ENCODE peak calls at places on chromosomes 1 and 21, in four cellular contexts. One of them, this sample, is unnamed. For H3K4me1, the result is how much of the 10 kb centered on the place peaks cover.

GRCh38 chr1:225318706-225319575 is 108.9 kb downstream of the LBR start:
- DNase-seq in thoracic aorta: no peak
- DNase-seq in transverse colon: peak
- DNase-seq in psoas muscle: no peak
- DNase-seq in this sample: no peak

GRCh38 chr1:54052470-54052933 is 502 bp downstream of the TMEM59 start:
- DNase-seq in thoracic aorta: no peak
- DNase-seq in transverse colon: peak
- DNase-seq in psoas muscle: no peak
- DNase-seq in this sample: no peak

GRCh38 chr1:244395965-244396364 is 55.7 kb downstream of the ADSS2 start:
- DNase-seq in thoracic aorta: no peak
- DNase-seq in transverse colon: no peak
- DNase-seq in psoas muscle: no peak
- DNase-seq in this sample: no peak

GRCh38 chr1:99557556-99558256 is 88.2 kb upstream of the PALMD start:
- DNase-seq in thoracic aorta: no peak
- DNase-seq in transverse colon: no peak
- DNase-seq in psoas muscle: no peak
- DNase-seq in this sample: no peak

GRCh38 chr21:15841856-15842564 is 112.2 kb downstream of the USP25 start:
- DNase-seq in thoracic aorta: no peak
- DNase-seq in transverse colon: no peak
- DNase-seq in psoas muscle: no peak
- DNase-seq in this sample: no peak

GRCh38 chr1:115118596-115118995 is 29.3 kb upstream of the TSPAN2 start:
- DNase-seq in thoracic aorta: no peak
- DNase-seq in transverse colon: no peak
- DNase-seq in psoas muscle: no peak
- DNase-seq in this sample: no peak

GRCh38 chr21:26332873-26333272 is 162.3 kb upstream of the APP start:
- DNase-seq in thoracic aorta: no peak
- DNase-seq in transverse colon: no peak
- DNase-seq in psoas muscle: no peak
- DNase-seq in this sample: no peak

GRCh38 chr1:46524843-46525242 is 26.6 kb downstream of the KNCN start:
- DNase-seq in thoracic aorta: no peak
- DNase-seq in transverse colon: no peak
- DNase-seq in psoas muscle: peak
- DNase-seq in this sample: no peak

GRCh38 chr1:93905734-93906133 is 3.5 kb downstream of the GCLM start:
- DNase-seq in thoracic aorta: no peak
- DNase-seq in transverse colon: no peak
- DNase-seq in psoas muscle: no peak
- DNase-seq in this sample: no peak

GRCh38 chr21:44711327-44712202 is at the start of gene TSPEAR:
- DNase-seq in thoracic aorta: no peak
- DNase-seq in transverse colon: no peak
- DNase-seq in psoas muscle: peak
- DNase-seq in this sample: no peak

GRCh38 chr1:66397192-66397591 is 136.8 kb upstream of the SGIP1 start:
- DNase-seq in thoracic aorta: no peak
- DNase-seq in transverse colon: no peak
- DNase-seq in psoas muscle: no peak
- DNase-seq in this sample: no peak

GRCh38 chr1:108646661-108647269 is 14.1 kb downstream of the HENMT1 start:
- DNase-seq in thoracic aorta: peak
- DNase-seq in transverse colon: peak
- DNase-seq in psoas muscle: peak
- DNase-seq in this sample: peak

GRCh38 chr1:221431068-221431651 is 310.7 kb downstream of the DUSP10 start:
- DNase-seq in thoracic aorta: no peak
- DNase-seq in transverse colon: no peak
- DNase-seq in psoas muscle: no peak
- DNase-seq in this sample: no peak

GRCh38 chr1:201881617-201882016 is 7.1 kb upstream of the SHISA4 start:
- DNase-seq in thoracic aorta: no peak
- DNase-seq in transverse colon: no peak
- DNase-seq in psoas muscle: no peak
- DNase-seq in this sample: no peak

GRCh38 chr1:45009956-45010854 is 919 bp downstream of the HECTD3 start:
- DNase-seq in thoracic aorta: no peak
- DNase-seq in transverse colon: peak
- DNase-seq in psoas muscle: no peak
- DNase-seq in this sample: no peak

GRCh38 chr1:36391271-36391670 is 5.5 kb upstream of the STK40 start:
- DNase-seq in thoracic aorta: no peak
- DNase-seq in transverse colon: no peak
- DNase-seq in psoas muscle: no peak
- DNase-seq in this sample: no peak

GRCh38 chr1:76130992-76131391 is 56.4 kb downstream of the ST6GALNAC3 start:
- DNase-seq in thoracic aorta: no peak
- DNase-seq in transverse colon: no peak
- DNase-seq in psoas muscle: no peak
- DNase-seq in this sample: no peak

GRCh38 chr1:84504580-84505021 is 1.6 kb upstream of the SPATA1 start:
- DNase-seq in thoracic aorta: no peak
- DNase-seq in transverse colon: no peak
- DNase-seq in psoas muscle: no peak
- DNase-seq in this sample: no peak

GRCh38 chr1:113388621-113389355 is 1.5 kb upstream of the MAGI3 start:
- DNase-seq in thoracic aorta: no peak
- DNase-seq in transverse colon: peak
- DNase-seq in psoas muscle: no peak
- DNase-seq in this sample: no peak

GRCh38 chr1:107867422-107867821 is 97.6 kb downstream of the VAV3 start:
- DNase-seq in thoracic aorta: no peak
- DNase-seq in transverse colon: no peak
- DNase-seq in psoas muscle: no peak
- DNase-seq in this sample: no peak

GRCh38 chr1:226643167-226643566 is 94.6 kb downstream of the STUM start:
- DNase-seq in thoracic aorta: no peak
- DNase-seq in transverse colon: no peak
- DNase-seq in psoas muscle: peak
- DNase-seq in this sample: no peak

GRCh38 chr21:41141031-41141457 is 26.9 kb upstream of the BACE2 start:
- DNase-seq in thoracic aorta: no peak
- DNase-seq in transverse colon: no peak
- DNase-seq in psoas muscle: no peak
- DNase-seq in this sample: no peak

GRCh38 chr1:224544276-224544675 is 71.8 kb upstream of the CNIH3 start:
- DNase-seq in thoracic aorta: no peak
- DNase-seq in transverse colon: no peak
- DNase-seq in psoas muscle: no peak
- DNase-seq in this sample: no peak

GRCh38 chr1:99465176-99465900 is 180.6 kb upstream of the PALMD start:
- DNase-seq in thoracic aorta: no peak
- DNase-seq in transverse colon: no peak
- DNase-seq in psoas muscle: no peak
- DNase-seq in this sample: no peak

GRCh38 chr1:204287466-204287881 is 72.3 kb downstream of the PLEKHA6 start:
- DNase-seq in thoracic aorta: no peak
- DNase-seq in transverse colon: no peak
- DNase-seq in psoas muscle: no peak
- DNase-seq in this sample: no peak

GRCh38 chr1:207321790-207322530 is 482 bp downstream of the CD55 start:
- DNase-seq in thoracic aorta: no peak
- DNase-seq in transverse colon: no peak
- DNase-seq in psoas muscle: no peak
- DNase-seq in this sample: peak

GRCh38 chr1:200415227-200415626 is 5.4 kb upstream of the ZNF281 start:
- DNase-seq in thoracic aorta: no peak
- DNase-seq in transverse colon: no peak
- DNase-seq in psoas muscle: no peak
- DNase-seq in this sample: no peak

GRCh38 chr21:19913995-19914394 is 1084.2 kb upstream of the NCAM2 start:
- DNase-seq in thoracic aorta: no peak
- DNase-seq in transverse colon: no peak
- DNase-seq in psoas muscle: no peak
- DNase-seq in this sample: no peak
- H3K4me1 ChIP-seq in thoracic aorta: under half
- H3K4me1 ChIP-seq in transverse colon: under half
- H3K4me1 ChIP-seq in psoas muscle: under half
- H3K4me1 ChIP-seq in this sample: under half

GRCh38 chr1:101236546-101237228 is at the start of gene S1PR1:
- DNase-seq in thoracic aorta: no peak
- DNase-seq in transverse colon: peak
- DNase-seq in psoas muscle: peak
- DNase-seq in this sample: no peak
- TF ChIP-seq CTCF in thoracic aorta: no peak
- TF ChIP-seq CTCF in transverse colon: no peak
- TF ChIP-seq CTCF in psoas muscle: no peak
- TF ChIP-seq CTCF in this sample: no peak

DNA sequence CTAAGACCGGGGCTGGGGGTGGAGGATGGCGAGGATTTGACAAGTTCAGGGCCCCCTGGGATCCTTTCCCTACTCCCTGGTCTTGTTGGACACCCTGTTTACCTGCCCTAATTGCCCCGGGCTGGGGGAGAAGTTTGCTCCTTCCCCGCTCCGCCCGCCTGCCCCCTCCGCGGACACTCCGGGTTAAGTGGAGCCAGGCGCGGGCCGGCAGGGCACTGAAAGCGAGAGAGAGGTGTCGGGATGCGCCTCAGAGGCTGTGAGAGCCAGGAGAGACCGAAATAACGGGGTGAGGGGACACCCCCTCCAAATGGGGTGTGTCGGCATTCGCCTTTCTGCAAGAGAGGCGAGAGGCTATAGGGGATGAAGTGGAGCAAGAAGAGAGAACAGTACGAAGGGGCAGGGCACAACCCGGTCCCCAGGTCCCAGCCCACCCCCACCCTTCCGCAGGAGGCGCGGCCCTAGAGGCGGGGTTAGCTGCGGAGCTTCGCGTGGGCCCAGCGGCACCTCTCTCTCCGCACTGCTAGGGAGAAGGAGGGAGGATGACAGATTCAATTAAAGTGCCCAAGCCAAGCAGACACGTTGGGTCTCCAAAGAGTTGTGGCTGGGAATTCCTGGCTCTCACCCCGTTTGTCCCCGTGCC is 3.8 kb downstream of the EFNA3 start:
- DNase-seq in thoracic aorta: no peak
- DNase-seq in transverse colon: peak
- DNase-seq in psoas muscle: no peak
- DNase-seq in this sample: no peak
- H3K4me3 ChIP-seq in thoracic aorta: peak
- H3K4me3 ChIP-seq in transverse colon: no peak
- H3K4me3 ChIP-seq in psoas muscle: peak
- H3K4me3 ChIP-seq in this sample: peak

DNA sequence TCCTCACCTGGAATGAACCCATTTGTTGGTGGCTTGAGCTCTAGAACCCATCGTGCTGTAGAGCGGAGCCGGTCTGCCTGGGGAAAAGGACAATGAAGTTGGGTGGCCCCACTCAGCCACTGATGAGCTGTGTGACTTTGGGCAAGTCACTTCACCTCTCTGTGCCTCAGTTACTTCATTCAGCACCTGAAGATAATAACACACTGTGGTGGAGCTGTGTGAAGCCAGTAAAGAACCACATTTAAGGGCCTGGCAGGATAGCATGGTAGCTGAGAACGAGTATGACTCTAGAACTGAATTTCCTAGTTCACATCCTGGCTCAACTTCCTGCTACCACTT is 37.1 kb downstream of the EPHB2 start:
- DNase-seq in thoracic aorta: no peak
- DNase-seq in transverse colon: no peak
- DNase-seq in psoas muscle: no peak
- DNase-seq in this sample: no peak
- H3K4me1 ChIP-seq in thoracic aorta: under half
- H3K4me1 ChIP-seq in transverse colon: under half
- H3K4me1 ChIP-seq in psoas muscle: under half
- H3K4me1 ChIP-seq in this sample: under half

DNA sequence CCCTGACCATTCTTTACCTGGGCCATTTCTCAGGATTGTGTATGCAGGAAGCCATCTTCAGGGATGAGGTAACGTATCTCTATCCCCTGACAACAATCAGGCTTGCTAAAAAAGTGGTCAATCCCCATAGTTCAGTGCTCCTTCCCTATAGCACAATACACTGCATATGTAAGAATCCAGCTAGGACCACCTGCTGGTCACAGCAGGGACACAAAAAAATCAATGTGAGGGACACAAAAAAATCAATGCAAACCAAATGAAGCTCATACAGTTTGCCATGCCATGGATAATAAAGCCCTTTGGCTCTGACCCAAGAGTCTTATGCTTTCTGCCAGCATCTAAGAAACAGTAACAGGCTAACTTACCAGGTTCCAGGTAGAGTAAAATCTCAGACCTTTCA is 16.3 kb downstream of the ACBD6 start:
- DNase-seq in thoracic aorta: no peak
- DNase-seq in transverse colon: no peak
- DNase-seq in psoas muscle: no peak
- DNase-seq in this sample: no peak
- TF ChIP-seq CTCF in thoracic aorta: no peak
- TF ChIP-seq CTCF in transverse colon: no peak
- TF ChIP-seq CTCF in psoas muscle: no peak
- TF ChIP-seq CTCF in this sample: no peak

GRCh38 chr1:111225717-111226400 is 1.7 kb upstream of the CHI3L2 start:
- DNase-seq in thoracic aorta: no peak
- DNase-seq in transverse colon: no peak
- DNase-seq in psoas muscle: no peak
- DNase-seq in this sample: no peak
- H3K4me3 ChIP-seq in thoracic aorta: no peak
- H3K4me3 ChIP-seq in transverse colon: no peak
- H3K4me3 ChIP-seq in psoas muscle: no peak
- H3K4me3 ChIP-seq in this sample: no peak

GRCh38 chr1:13771745-13772144 is 71.8 kb downstream of the PRDM2 start:
- DNase-seq in thoracic aorta: no peak
- DNase-seq in transverse colon: no peak
- DNase-seq in psoas muscle: no peak
- DNase-seq in this sample: no peak

GRCh38 chr1:13775916-13776315 is 75.9 kb downstream of the PRDM2 start:
- DNase-seq in thoracic aorta: no peak
- DNase-seq in transverse colon: no peak
- DNase-seq in psoas muscle: no peak
- DNase-seq in this sample: no peak

GRCh38 chr1:13775446-13775845 is 75.5 kb downstream of the PRDM2 start:
- DNase-seq in thoracic aorta: no peak
- DNase-seq in transverse colon: no peak
- DNase-seq in psoas muscle: no peak
- DNase-seq in this sample: no peak

GRCh38 chr1:13772271-13772670 is 72.3 kb downstream of the PRDM2 start:
- DNase-seq in thoracic aorta: no peak
- DNase-seq in transverse colon: no peak
- DNase-seq in psoas muscle: no peak
- DNase-seq in this sample: no peak

GRCh38 chr1:13774121-13774520 is 74.1 kb downstream of the PRDM2 start:
- DNase-seq in thoracic aorta: no peak
- DNase-seq in transverse colon: no peak
- DNase-seq in psoas muscle: no peak
- DNase-seq in this sample: no peak
- H3K4me1 ChIP-seq in thoracic aorta: under half
- H3K4me1 ChIP-seq in transverse colon: under half
- H3K4me1 ChIP-seq in psoas muscle: under half
- H3K4me1 ChIP-seq in this sample: under half

DNA sequence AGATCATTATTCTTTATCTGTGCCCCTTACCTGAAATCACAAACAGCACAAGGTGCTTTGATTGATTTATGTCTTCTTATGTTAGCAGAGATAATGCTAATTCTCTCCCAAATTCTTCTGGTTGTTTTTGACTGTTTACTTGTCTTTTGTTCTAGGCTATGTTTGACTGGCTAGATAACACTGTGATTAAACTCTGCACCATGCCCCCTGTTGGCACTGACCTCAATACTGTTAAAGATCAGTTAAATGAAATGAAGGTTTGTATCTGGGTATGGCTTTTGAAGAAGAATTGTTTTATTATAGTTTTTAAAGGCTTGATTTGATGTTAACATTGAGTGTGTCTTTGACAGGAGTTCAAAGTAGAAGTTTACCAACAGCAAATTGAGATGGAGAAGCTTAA is 49.6 kb upstream of the BMP8A start:
- DNase-seq in thoracic aorta: no peak
- DNase-seq in transverse colon: no peak
- DNase-seq in psoas muscle: no peak
- DNase-seq in this sample: no peak
- TF ChIP-seq CTCF in thoracic aorta: no peak
- TF ChIP-seq CTCF in transverse colon: no peak
- TF ChIP-seq CTCF in psoas muscle: no peak
- TF ChIP-seq CTCF in this sample: no peak